ENCODE peak calls at places on chromosomes 13 and 19, in four cellular contexts. Q, E, V and G are unnamed samples.

GRCh38 chr13:77776704-77777103 is 79.2 kb downstream of the SLAIN1 start:
- DNase-seq in Q (no peak), E (no peak), V (no peak), G (no peak)

GRCh38 chr13:102097708-102098107 is 304.1 kb downstream of the FGF14 start:
- DNase-seq in Q (no peak), E (no peak), V (no peak), G (no peak)

GRCh38 chr13:23881408-23881785 is 7.8 kb downstream of the MIPEP start:
- DNase-seq in Q (no peak), E (no peak), V (no peak), G (no peak)

GRCh38 chr13:95298169-95298940 is 2.9 kb downstream of the ABCC4 start:
- DNase-seq in Q (no peak), E (no peak), V (no peak), G (no peak)

GRCh38 chr13:31111136-31111535 is 50.6 kb downstream of the HSPH1 start:
- DNase-seq in Q (no peak), E (no peak), V (no peak), G (no peak)

GRCh38 chr13:99380921-99381645 is 73.9 kb upstream of the GPR183 start:
- DNase-seq in Q (no peak), E (peak), V (no peak), G (no peak)

GRCh38 chr13:27406178-27406939 is 18.1 kb upstream of the GTF3A start:
- DNase-seq in Q (peak), E (no peak), V (peak), G (no peak)

GRCh38 chr19:45769821-45770191 is 754 bp upstream of the SIX5 start:
- DNase-seq in Q (no peak), E (no peak), V (no peak), G (peak)

GRCh38 chr19:46197314-46198070 is 32.0 kb upstream of the IGFL1 start:
- DNase-seq in Q (no peak), E (no peak), V (no peak), G (no peak)

GRCh38 chr13:113902956-113903355 is 39.1 kb upstream of the GAS6 start:
- DNase-seq in Q (no peak), E (no peak), V (no peak), G (no peak)

GRCh38 chr13:100330662-100331061 is 241.8 kb downstream of the PCCA start:
- DNase-seq in Q (no peak), E (no peak), V (no peak), G (no peak)

GRCh38 chr19:46340051-46340659 is 6.7 kb upstream of the PPP5C start:
- DNase-seq in Q (no peak), E (no peak), V (no peak), G (no peak)

GRCh38 chr13:111568290-111568689 is 247.8 kb downstream of the TEX29 start:
- DNase-seq in Q (no peak), E (no peak), V (no peak), G (no peak)

GRCh38 chr19:3857449-3858003 is 11.3 kb downstream of the ZFR2 start:
- DNase-seq in Q (no peak), E (no peak), V (no peak), G (no peak)

GRCh38 chr13:43246382-43246781 is 223.0 kb downstream of the DNAJC15 start:
- DNase-seq in Q (no peak), E (no peak), V (no peak), G (no peak)

GRCh38 chr19:2167896-2168618 is 4.3 kb downstream of the DOT1L start:
- DNase-seq in Q (no peak), E (peak), V (peak), G (no peak)

GRCh38 chr19:8387688-8388611 is 2.2 kb upstream of the RAB11B start:
- DNase-seq in Q (no peak), E (no peak), V (peak), G (no peak)

GRCh38 chr19:55158848-55159793 is 1.6 kb upstream of the TNNI3 start:
- DNase-seq in Q (peak), E (no peak), V (no peak), G (peak)

GRCh38 chr19:33724723-33725060 is 72.0 kb upstream of the KCTD15 start:
- DNase-seq in Q (no peak), E (no peak), V (no peak), G (no peak)

GRCh38 chr13:110524484-110525254 is 36.9 kb downstream of the RAB20 start:
- DNase-seq in Q (peak), E (no peak), V (no peak), G (no peak)

GRCh38 chr13:111898956-111899713 is 167.8 kb upstream of the SOX1 start:
- DNase-seq in Q (no peak), E (no peak), V (no peak), G (no peak)

GRCh38 chr19:944663-945241 is 18.9 kb downstream of the ARID3A start:
- DNase-seq in Q (no peak), E (no peak), V (no peak), G (no peak)

GRCh38 chr13:106768991-106769390 is 201.1 kb upstream of the ARGLU1 start:
- DNase-seq in Q (no peak), E (no peak), V (no peak), G (no peak)

GRCh38 chr13:40639226-40639681 is 27.2 kb downstream of the FOXO1 start:
- DNase-seq in Q (no peak), E (no peak), V (peak), G (no peak)

DNA sequence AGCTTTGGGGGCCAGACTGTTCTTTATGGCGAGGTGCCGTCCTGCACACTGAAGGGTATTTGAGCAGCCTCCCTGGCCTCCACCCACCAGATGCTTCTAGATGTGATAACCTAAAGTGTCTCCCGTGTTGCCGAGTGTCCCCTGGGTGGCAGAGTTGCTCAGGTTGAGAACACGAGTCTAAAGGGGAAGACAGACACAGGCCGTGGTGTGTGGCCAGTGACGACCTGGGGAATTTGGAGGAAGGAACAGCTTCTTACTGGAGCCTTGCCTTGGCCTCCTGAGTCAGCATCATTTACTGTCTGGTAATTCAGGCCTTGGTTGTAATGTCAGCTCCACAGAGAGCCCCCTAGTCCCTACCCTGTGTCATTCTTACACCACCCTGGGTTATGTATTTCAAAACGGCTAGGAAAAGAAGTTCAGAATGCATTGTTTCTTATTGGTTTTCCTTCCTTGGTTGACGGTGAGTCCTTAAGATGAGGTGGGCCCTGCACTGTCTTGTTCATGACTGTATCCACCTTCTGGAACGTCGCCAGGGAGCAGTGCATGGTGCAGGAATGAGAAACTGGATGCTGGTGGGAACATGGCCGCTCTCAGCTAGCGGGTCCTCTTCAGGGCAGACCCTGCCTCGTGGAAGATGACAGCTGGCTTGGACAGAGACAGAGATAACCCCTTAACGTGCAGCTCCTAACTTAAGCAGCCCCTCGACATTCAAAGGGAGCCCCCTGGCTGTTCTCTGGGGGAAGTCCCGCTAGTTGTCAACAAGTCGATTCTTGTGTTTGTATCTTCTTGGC is 7.1 kb downstream of the SIN3B start:
- DNase-seq in Q (no peak), E (peak), V (no peak), G (peak)
- TF ChIP-seq TCF7 in Q (no peak), E (no peak), V (no peak), G (no peak)

DNA sequence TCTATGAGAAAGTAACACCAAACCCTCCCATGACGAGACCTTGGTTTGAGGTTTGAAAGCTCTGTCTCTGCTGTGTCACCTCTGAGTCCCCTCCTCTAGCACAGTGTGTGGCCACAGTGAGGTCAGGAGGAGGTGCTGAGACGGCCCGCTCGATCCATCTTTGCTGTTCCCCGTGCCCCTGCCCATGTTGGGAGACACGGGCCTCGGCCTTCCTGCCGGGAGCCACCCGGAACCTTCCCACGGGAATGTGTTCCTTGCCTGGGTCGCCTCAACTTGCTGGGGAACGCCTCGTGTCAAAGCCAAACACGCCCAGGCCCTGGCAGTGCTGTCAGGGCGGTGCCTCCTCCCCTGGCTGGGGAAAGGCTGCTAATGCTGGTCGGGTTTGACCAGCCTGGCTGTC is 10.1 kb downstream of the NANOS3 start:
- DNase-seq in Q (no peak), E (no peak), V (no peak), G (no peak)
- TF ChIP-seq ATF3 in Q (no peak), E (no peak), V (no peak), G (no peak)

DNA sequence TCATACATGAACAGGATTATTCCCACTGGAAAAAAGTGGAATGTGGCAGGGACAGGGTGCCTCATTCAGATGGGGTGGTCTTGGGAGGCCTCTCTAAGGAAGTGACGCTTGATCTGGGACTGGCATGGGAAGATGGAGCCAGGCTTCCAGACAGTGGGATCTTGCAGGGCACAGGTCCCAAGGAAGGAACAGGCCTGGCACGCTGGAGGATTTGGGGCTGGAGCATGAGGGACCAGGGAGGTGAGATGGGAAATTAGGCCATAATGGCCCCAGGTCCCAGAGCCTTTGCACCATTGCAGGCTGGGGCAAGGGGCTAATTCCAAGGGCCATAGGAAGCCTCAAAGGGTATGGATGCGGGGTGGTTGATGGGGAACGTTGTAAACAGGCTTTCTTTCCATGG is 9.2 kb downstream of the ZNF536 start:
- DNase-seq in Q (no peak), E (no peak), V (no peak), G (no peak)
- TF ChIP-seq TCF7 in Q (no peak), E (no peak), V (no peak), G (no peak)

GRCh38 chr19:16319466-16319865 is 5.2 kb upstream of the KLF2 start:
- DNase-seq in Q (no peak), E (no peak), V (no peak), G (no peak)
- TF ChIP-seq ATF3 in Q (no peak), E (no peak), V (no peak), G (no peak)

DNA sequence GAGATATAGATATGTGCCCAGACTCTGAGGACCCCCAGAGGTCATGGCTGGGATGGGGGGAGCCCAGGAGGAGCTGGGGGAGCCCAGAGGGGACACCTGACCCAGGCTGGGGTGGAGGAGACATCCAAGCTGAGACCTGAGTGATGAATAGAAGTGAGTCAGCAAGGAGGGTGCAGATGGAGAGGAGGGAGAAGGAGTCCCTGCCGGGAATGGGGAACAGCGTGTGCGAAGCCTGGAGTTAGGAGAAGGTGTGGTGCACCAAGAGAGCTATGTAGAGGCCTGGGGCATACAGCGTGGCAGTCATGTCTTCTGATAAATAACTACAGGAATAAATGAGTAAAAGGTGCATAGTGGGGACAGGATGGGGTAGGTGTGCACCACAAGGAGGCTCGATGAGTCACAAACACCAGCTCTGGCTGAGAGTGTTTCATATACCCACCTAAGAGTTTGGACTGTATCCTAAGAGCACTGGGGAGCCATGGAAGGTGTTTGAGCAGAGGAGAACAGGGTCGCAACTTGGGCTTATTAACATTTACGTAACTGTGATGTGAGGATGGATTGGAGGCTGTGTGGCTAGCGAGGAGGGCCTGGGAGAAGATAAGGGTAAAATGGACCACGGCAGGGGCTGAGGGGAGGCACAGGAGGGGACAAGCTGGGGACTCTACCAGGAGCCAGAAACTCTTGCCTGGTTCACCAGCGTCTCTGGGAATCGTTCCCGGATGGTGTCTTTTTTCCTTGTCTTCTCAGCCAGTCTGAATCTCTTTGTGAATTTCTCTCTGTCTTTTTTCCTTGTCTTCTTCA is 1.4 kb downstream of the CEACAM18 start:
- DNase-seq in Q (no peak), E (no peak), V (no peak), G (no peak)
- TF ChIP-seq TCF7 in Q (no peak), E (no peak), V (no peak), G (no peak)